ENCODE peak calls at places on chromosomes 11 and 22, in four cellular contexts. M, O, J and S are unnamed samples.

GRCh38 chr22:30979932-30980331 is 10.9 kb downstream of the TUG1 start:
- DNase-seq in J (no peak), O (no peak), M (no peak), S (no peak)

GRCh38 chr11:59556115-59556882 is 45.0 kb downstream of the OR4D9 start:
- DNase-seq in O (peak), J (peak), M (peak), S (no peak)

GRCh38 chr11:29282088-29282487 is 734.7 kb downstream of the KCNA4 start:
- DNase-seq in J (peak), O (peak), M (no peak), S (peak)

GRCh38 chr22:31790240-31790639 is 36.4 kb downstream of the DEPDC5 start:
- DNase-seq in M (no peak), J (no peak), O (no peak), S (no peak)

GRCh38 chr11:118530180-118530682 is 761 bp upstream of the TMEM25 start:
- DNase-seq in M (no peak), J (no peak), O (no peak), S (no peak)

GRCh38 chr11:94544832-94545640 is 1.3 kb downstream of the FUT4 start:
- DNase-seq in M (no peak), O (no peak), J (no peak), S (no peak)

GRCh38 chr11:30489513-30489912 is 96.6 kb downstream of the MPPED2 start:
- DNase-seq in O (no peak), M (no peak), J (no peak), S (no peak)

GRCh38 chr11:1272531-1272930 is 36.9 kb downstream of the TOLLIP start:
- DNase-seq in J (no peak), O (no peak), M (no peak), S (no peak)

GRCh38 chr11:101586965-101587364 is 3.2 kb upstream of the TRPC6 start:
- DNase-seq in O (no peak), M (no peak), J (no peak), S (no peak)

DNA sequence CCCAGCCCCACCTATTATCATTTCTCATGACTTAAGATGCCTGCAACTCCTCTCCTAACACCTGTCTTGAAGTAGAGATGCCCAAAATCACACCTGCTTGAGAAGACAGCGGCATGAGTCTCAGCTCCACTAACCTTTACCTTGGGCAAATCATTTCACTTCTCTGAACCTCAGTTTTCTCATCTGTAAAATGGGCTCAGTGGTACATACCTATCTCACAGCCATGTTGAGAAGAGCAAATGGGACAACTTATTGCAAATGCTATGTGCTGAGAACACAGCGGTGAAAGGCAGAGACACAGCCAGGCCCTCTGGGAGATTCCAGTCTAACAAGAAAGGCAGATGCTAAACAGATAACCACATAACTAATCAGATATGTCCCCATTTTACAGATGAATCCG is 7.8 kb downstream of the TST start:
- DNase-seq in O (no peak), M (no peak), J (no peak), S (no peak)
- TF ChIP-seq REST in O (no peak), M (no peak), J (no peak), S (no peak)

GRCh38 chr22:19522190-19522880 is 1.9 kb downstream of the CLDN5 start:
- DNase-seq in J (no peak), M (no peak), O (no peak), S (no peak)
- TF ChIP-seq TCF7L2 in J (no peak), M (no peak), O (no peak), S (no peak)

DNA sequence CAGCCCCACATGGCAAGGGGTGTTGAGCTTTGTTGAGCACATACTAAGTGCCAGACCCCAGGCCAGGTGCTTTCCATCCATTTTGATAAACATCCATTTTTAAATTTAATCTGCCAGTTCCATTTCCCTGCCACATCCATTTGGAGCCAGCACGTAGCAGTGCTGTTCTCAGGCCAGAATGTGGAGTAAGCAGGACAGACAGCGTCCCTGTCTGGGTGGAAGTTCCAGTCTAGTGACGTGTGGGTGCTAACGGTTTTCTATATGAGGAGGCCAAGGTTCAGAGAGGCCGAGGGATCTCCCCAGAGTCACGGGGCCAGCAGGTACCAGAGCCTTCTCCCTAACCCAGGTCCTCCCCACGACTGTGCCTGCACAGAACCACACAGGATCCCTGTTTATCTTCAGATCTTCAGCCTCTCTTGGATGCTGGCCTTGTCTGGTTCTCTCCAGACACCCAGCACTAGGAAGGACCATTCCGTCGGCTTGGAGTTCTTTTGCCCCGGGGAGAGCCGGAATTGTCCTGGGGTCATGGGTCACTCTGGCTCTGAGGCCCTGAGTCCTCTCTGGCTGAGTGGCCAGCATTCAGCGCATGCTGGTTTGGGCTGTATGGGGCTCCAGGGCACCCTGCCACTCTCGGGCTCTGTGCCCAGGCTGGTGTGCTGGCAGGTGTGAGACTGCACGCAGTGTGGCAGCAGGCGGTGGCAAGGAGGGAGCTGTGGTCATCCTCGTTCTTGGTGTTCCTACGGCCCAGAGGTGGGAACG is 63.6 kb upstream of the PPARA start:
- DNase-seq in J (no peak), M (peak), O (no peak), S (no peak)
- TF ChIP-seq REST in J (no peak), M (no peak), O (no peak), S (no peak)

DNA sequence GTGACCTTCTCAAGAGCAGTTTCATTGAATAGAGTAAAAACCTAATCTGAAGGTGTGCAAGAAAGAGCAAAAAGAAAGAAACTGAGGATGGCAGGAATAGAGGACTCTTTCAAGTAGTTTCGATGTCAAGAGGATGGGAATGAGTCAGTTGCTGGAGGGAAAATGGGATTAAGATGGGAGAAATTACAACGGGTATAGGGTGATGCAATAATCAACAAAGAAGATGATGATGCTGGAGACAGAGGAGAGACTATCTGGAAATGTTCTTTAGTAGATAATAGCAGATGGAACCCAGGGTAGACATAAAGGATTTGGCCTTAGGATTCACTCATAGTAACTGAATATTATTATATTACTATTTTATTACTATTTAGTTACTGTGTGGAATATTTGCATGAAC is 189.4 kb downstream of the GRIA4 start:
- DNase-seq in M (no peak), J (no peak), O (no peak), S (no peak)
- TF ChIP-seq TCF7L2 in M (no peak), J (no peak), O (no peak), S (no peak)

GRCh38 chr11:15010860-15011259 is 38.7 kb upstream of the CALCA start:
- DNase-seq in J (no peak), M (no peak), O (no peak), S (no peak)

GRCh38 chr11:15011741-15012140 is 39.6 kb upstream of the CALCA start:
- DNase-seq in J (no peak), O (no peak), M (no peak), S (no peak)

GRCh38 chr11:15016200-15016599 is 44.0 kb upstream of the CALCA start:
- DNase-seq in M (no peak), J (no peak), O (no peak), S (no peak)
- TF ChIP-seq REST in M (no peak), J (no peak), O (no peak), S (no peak)

GRCh38 chr11:69319255-69320106 is 25.5 kb downstream of the MYEOV start:
- DNase-seq in J (no peak), O (no peak), M (no peak), S (no peak)

GRCh38 chr11:69320756-69321741 is 27.1 kb downstream of the MYEOV start:
- DNase-seq in M (no peak), O (no peak), J (no peak), S (no peak)

GRCh38 chr11:69325446-69325845 is 31.5 kb downstream of the MYEOV start:
- DNase-seq in M (no peak), O (no peak), J (no peak), S (no peak)

GRCh38 chr11:69320326-69320725 is 26.4 kb downstream of the MYEOV start:
- DNase-seq in J (no peak), O (no peak), M (no peak), S (no peak)

DNA sequence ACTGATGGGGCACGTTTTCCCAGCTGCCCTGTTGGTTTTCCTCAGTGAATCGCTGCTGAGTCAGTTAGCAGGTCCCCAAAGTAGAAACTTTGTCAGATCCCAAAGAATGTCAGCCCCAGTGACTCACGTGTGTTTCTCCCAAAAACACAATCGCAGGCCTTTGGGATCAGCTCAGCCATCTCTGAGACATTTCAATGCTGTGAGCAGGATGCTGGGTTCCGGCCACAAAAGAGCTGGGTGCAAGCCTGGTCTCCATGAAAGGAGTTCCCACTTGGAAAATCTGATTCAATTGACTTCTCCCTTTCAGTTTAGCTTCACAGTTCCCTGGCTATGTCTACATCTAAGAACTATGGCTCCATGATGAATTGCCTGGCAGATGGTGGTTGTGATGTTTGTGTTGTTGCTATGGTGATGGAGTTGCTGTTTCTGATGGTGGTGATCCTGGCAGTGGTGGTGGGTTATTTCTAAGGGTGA is 28.0 kb downstream of the MYEOV start:
- DNase-seq in M (no peak), O (no peak), J (no peak), S (no peak)
- TF ChIP-seq TCF7L2 in M (no peak), O (no peak), J (no peak), S (no peak)

GRCh38 chr22:47409501-47410275 is 647.2 kb downstream of the TBC1D22A start:
- DNase-seq in M (no peak), J (no peak), O (no peak), S (no peak)
- TF ChIP-seq REST in M (no peak), J (no peak), O (no peak), S (no peak)

GRCh38 chr11:74412733-74413359 is 14.6 kb upstream of the PGM2L1 start:
- DNase-seq in O (no peak), M (no peak), J (no peak), S (no peak)

GRCh38 chr11:74417860-74418508 is 19.8 kb upstream of the PGM2L1 start:
- DNase-seq in M (no peak), J (no peak), O (no peak), S (no peak)

GRCh38 chr11:74418509-74418895 is 20.3 kb upstream of the PGM2L1 start:
- DNase-seq in O (no peak), M (no peak), J (peak), S (peak)

GRCh38 chr11:74417379-74417804 is 19.2 kb upstream of the PGM2L1 start:
- DNase-seq in O (no peak), M (no peak), J (no peak), S (no peak)
- TF ChIP-seq TCF7L2 in O (no peak), M (no peak), J (no peak), S (no peak)

GRCh38 chr11:76228122-76229000 is 22.1 kb upstream of the WNT11 start:
- DNase-seq in O (no peak), J (no peak), M (no peak), S (no peak)
- TF ChIP-seq REST in O (no peak), J (no peak), M (no peak), S (no peak)

GRCh38 chr22:38727530-38728451 is 22.0 kb downstream of the GTPBP1 start:
- DNase-seq in M (no peak), J (no peak), O (no peak), S (no peak)

GRCh38 chr22:38724176-38724575 is 18.4 kb downstream of the GTPBP1 start:
- DNase-seq in M (no peak), O (no peak), J (no peak), S (no peak)

GRCh38 chr22:38724926-38725571 is 19.3 kb downstream of the GTPBP1 start:
- DNase-seq in J (peak), M (peak), O (no peak), S (no peak)

GRCh38 chr22:38727123-38727522 is 21.4 kb downstream of the GTPBP1 start:
- DNase-seq in M (no peak), O (no peak), J (no peak), S (no peak)

DNA sequence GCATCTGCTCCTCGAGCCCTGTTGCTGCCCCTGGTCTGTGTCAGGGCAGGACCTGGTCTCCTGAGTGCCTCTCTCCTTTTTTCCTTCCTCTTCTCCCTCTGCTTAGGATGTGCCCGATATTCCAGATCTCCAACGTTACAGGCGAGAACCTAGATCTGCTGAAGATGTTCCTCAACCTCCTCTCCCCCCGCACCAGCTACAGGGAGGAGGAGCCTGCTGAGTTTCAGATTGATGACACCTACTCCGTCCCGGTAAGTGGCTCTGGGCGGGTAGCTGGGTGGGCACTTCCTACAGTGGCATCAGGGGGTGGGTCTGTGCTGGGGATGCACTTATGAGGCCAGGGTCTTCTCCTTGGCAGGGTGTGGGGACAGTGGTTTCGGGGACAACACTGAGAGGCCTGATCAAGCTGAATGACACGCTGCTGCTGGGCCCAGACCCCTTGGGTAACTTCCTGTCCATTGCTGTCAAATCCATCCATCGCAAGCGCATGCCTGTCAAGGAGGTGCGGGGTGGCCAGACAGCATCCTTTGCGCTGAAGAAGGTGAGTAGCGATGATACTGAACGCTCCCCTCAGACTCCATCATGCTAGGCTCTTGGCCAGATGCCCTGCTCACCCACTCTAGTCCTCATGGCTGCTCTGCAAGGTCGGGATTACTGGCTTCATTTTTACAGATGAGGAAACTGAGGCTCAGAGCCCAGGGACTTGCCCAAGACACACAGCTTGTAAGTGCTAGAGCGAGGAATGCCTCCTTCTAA is 20.3 kb downstream of the GTPBP1 start:
- DNase-seq in J (no peak), M (no peak), O (no peak), S (no peak)
- TF ChIP-seq TCF7L2 in J (no peak), M (no peak), O (no peak), S (no peak)